ENCODE peak calls at places on chromosome 2, in seven cellular contexts. One of them, this sample, is unnamed.

GRCh38 chr2:172976076-172976579 is 99.5 kb upstream of the MAP3K20 start:
- DNase-seq in GM12864: no peak
- DNase-seq in GM06990: no peak
- DNase-seq in right lobe of liver: no peak
- DNase-seq in mammary epithelial cell: no peak
- DNase-seq in tibial nerve: no peak
- DNase-seq in tibial artery: no peak
- DNase-seq in this sample: no peak

GRCh38 chr2:50746526-50746925 is 285.4 kb downstream of the NRXN1 start:
- DNase-seq in tibial nerve: no peak
- DNase-seq in right lobe of liver: peak
- DNase-seq in tibial artery: no peak
- DNase-seq in GM12864: no peak
- DNase-seq in GM06990: no peak
- DNase-seq in mammary epithelial cell: peak
- DNase-seq in this sample: peak

GRCh38 chr2:43158259-43158880 is 68.0 kb downstream of the ZFP36L2 start:
- DNase-seq in GM06990: no peak
- DNase-seq in tibial nerve: peak
- DNase-seq in tibial artery: peak
- DNase-seq in mammary epithelial cell: peak
- DNase-seq in GM12864: no peak
- DNase-seq in right lobe of liver: peak
- DNase-seq in this sample: peak

GRCh38 chr2:220646424-220646823 is 925.7 kb downstream of the EPHA4 start:
- DNase-seq in GM06990: no peak
- DNase-seq in tibial nerve: no peak
- DNase-seq in mammary epithelial cell: no peak
- DNase-seq in right lobe of liver: no peak
- DNase-seq in GM12864: no peak
- DNase-seq in tibial artery: no peak
- DNase-seq in this sample: no peak

GRCh38 chr2:20745924-20746555 is 76.9 kb downstream of the LDAH start:
- DNase-seq in tibial nerve: no peak
- DNase-seq in tibial artery: no peak
- DNase-seq in mammary epithelial cell: no peak
- DNase-seq in right lobe of liver: no peak
- DNase-seq in GM12864: no peak
- DNase-seq in GM06990: no peak
- DNase-seq in this sample: no peak

GRCh38 chr2:42107249-42108042 is 59.6 kb downstream of the PKDCC start:
- DNase-seq in GM06990: no peak
- DNase-seq in right lobe of liver: no peak
- DNase-seq in mammary epithelial cell: no peak
- DNase-seq in tibial nerve: no peak
- DNase-seq in GM12864: no peak
- DNase-seq in tibial artery: no peak
- DNase-seq in this sample: no peak

GRCh38 chr2:227684258-227684657 is 17.7 kb downstream of the SCYGR5 start:
- DNase-seq in GM12864: no peak
- DNase-seq in tibial nerve: no peak
- DNase-seq in right lobe of liver: no peak
- DNase-seq in GM06990: no peak
- DNase-seq in mammary epithelial cell: no peak
- DNase-seq in tibial artery: no peak
- DNase-seq in this sample: peak

GRCh38 chr2:235554936-235555335 is 61.1 kb downstream of the AGAP1 start:
- DNase-seq in right lobe of liver: no peak
- DNase-seq in GM06990: no peak
- DNase-seq in tibial artery: no peak
- DNase-seq in GM12864: no peak
- DNase-seq in mammary epithelial cell: no peak
- DNase-seq in tibial nerve: no peak
- DNase-seq in this sample: no peak

GRCh38 chr2:30165050-30165520 is 18.3 kb downstream of the YPEL5 start:
- DNase-seq in GM06990: peak
- DNase-seq in mammary epithelial cell: peak
- DNase-seq in GM12864: peak
- DNase-seq in right lobe of liver: no peak
- DNase-seq in tibial artery: no peak
- DNase-seq in tibial nerve: no peak
- DNase-seq in this sample: peak

GRCh38 chr2:74261204-74261864 is 62.9 kb downstream of the MTHFD2 start:
- DNase-seq in right lobe of liver: peak
- DNase-seq in GM06990: no peak
- DNase-seq in mammary epithelial cell: peak
- DNase-seq in GM12864: no peak
- DNase-seq in tibial artery: peak
- DNase-seq in tibial nerve: no peak
- DNase-seq in this sample: peak

GRCh38 chr2:53403836-53404413 is 363.7 kb upstream of the CHAC2 start:
- DNase-seq in mammary epithelial cell: peak
- DNase-seq in right lobe of liver: no peak
- DNase-seq in GM12864: no peak
- DNase-seq in tibial nerve: no peak
- DNase-seq in GM06990: no peak
- DNase-seq in tibial artery: no peak
- DNase-seq in this sample: peak

GRCh38 chr2:60558536-60558935 is 5.1 kb upstream of the BCL11A start:
- DNase-seq in mammary epithelial cell: no peak
- DNase-seq in tibial artery: no peak
- DNase-seq in GM06990: no peak
- DNase-seq in right lobe of liver: no peak
- DNase-seq in GM12864: no peak
- DNase-seq in tibial nerve: no peak
- DNase-seq in this sample: no peak

GRCh38 chr2:208466133-208466919 is 59.7 kb downstream of the PTH2R start:
- DNase-seq in GM12864: peak
- DNase-seq in tibial nerve: no peak
- DNase-seq in right lobe of liver: no peak
- DNase-seq in tibial artery: no peak
- DNase-seq in mammary epithelial cell: peak
- DNase-seq in GM06990: no peak
- DNase-seq in this sample: peak

GRCh38 chr2:147082850-147083522 is 761.8 kb upstream of the ACVR2A start:
- DNase-seq in tibial nerve: no peak
- DNase-seq in right lobe of liver: no peak
- DNase-seq in mammary epithelial cell: peak
- DNase-seq in tibial artery: no peak
- DNase-seq in GM06990: peak
- DNase-seq in GM12864: peak
- DNase-seq in this sample: peak

GRCh38 chr2:157500334-157500733 is 56.4 kb upstream of the CYTIP start:
- DNase-seq in GM12864: no peak
- DNase-seq in GM06990: no peak
- DNase-seq in tibial nerve: no peak
- DNase-seq in mammary epithelial cell: peak
- DNase-seq in tibial artery: no peak
- DNase-seq in right lobe of liver: no peak
- DNase-seq in this sample: no peak

GRCh38 chr2:39620067-39620466 is 45.6 kb upstream of the TMEM178A start:
- DNase-seq in mammary epithelial cell: peak
- DNase-seq in GM12864: no peak
- DNase-seq in tibial nerve: no peak
- DNase-seq in GM06990: no peak
- DNase-seq in tibial artery: peak
- DNase-seq in right lobe of liver: peak
- DNase-seq in this sample: peak

GRCh38 chr2:6764968-6765723 is 100.6 kb downstream of the CMPK2 start:
- DNase-seq in tibial nerve: no peak
- DNase-seq in tibial artery: no peak
- DNase-seq in GM06990: no peak
- DNase-seq in right lobe of liver: no peak
- DNase-seq in GM12864: no peak
- DNase-seq in mammary epithelial cell: no peak
- DNase-seq in this sample: no peak

GRCh38 chr2:240213476-240214391 is 73.3 kb upstream of the OTOS start:
- DNase-seq in GM12864: no peak
- DNase-seq in tibial nerve: no peak
- DNase-seq in right lobe of liver: no peak
- DNase-seq in mammary epithelial cell: no peak
- DNase-seq in tibial artery: peak
- DNase-seq in GM06990: no peak
- DNase-seq in this sample: no peak

GRCh38 chr2:239361311-239361642 is 39.5 kb downstream of the HDAC4 start:
- DNase-seq in tibial nerve: no peak
- DNase-seq in GM06990: no peak
- DNase-seq in mammary epithelial cell: no peak
- DNase-seq in GM12864: no peak
- DNase-seq in right lobe of liver: no peak
- DNase-seq in tibial artery: no peak
- DNase-seq in this sample: no peak

GRCh38 chr2:192016265-192016664 is 169.4 kb upstream of the CAVIN2 start:
- DNase-seq in GM12864: no peak
- DNase-seq in tibial artery: no peak
- DNase-seq in GM06990: no peak
- DNase-seq in tibial nerve: no peak
- DNase-seq in mammary epithelial cell: peak
- DNase-seq in right lobe of liver: no peak
- DNase-seq in this sample: no peak

GRCh38 chr2:161379740-161380139 is 36.4 kb upstream of the TBR1 start:
- DNase-seq in tibial artery: no peak
- DNase-seq in right lobe of liver: no peak
- DNase-seq in mammary epithelial cell: no peak
- DNase-seq in GM12864: no peak
- DNase-seq in tibial nerve: no peak
- DNase-seq in GM06990: no peak
- DNase-seq in this sample: peak

GRCh38 chr2:70596739-70597138 is 43.1 kb upstream of the TGFA start:
- DNase-seq in GM12864: no peak
- DNase-seq in right lobe of liver: no peak
- DNase-seq in tibial nerve: no peak
- DNase-seq in GM06990: no peak
- DNase-seq in tibial artery: no peak
- DNase-seq in mammary epithelial cell: peak
- DNase-seq in this sample: no peak

GRCh38 chr2:239278361-239278760 is 122.5 kb downstream of the HDAC4 start:
- DNase-seq in GM06990: no peak
- DNase-seq in GM12864: no peak
- DNase-seq in right lobe of liver: no peak
- DNase-seq in tibial artery: no peak
- DNase-seq in tibial nerve: no peak
- DNase-seq in mammary epithelial cell: no peak
- DNase-seq in this sample: no peak

GRCh38 chr2:45585267-45585861 is 25.7 kb downstream of the SRBD1 start:
- DNase-seq in mammary epithelial cell: peak
- DNase-seq in right lobe of liver: no peak
- DNase-seq in tibial artery: no peak
- DNase-seq in GM06990: no peak
- DNase-seq in GM12864: peak
- DNase-seq in tibial nerve: no peak
- DNase-seq in this sample: peak

GRCh38 chr2:30048636-30049175 is 98.1 kb upstream of the YPEL5 start:
- DNase-seq in tibial nerve: no peak
- DNase-seq in right lobe of liver: no peak
- DNase-seq in GM06990: no peak
- DNase-seq in tibial artery: no peak
- DNase-seq in mammary epithelial cell: no peak
- DNase-seq in GM12864: no peak
- DNase-seq in this sample: no peak

GRCh38 chr2:188369365-188369764 is 77.7 kb downstream of the GULP1 start:
- DNase-seq in GM12864: peak
- DNase-seq in mammary epithelial cell: peak
- DNase-seq in tibial artery: no peak
- DNase-seq in right lobe of liver: no peak
- DNase-seq in tibial nerve: no peak
- DNase-seq in GM06990: no peak
- DNase-seq in this sample: peak

GRCh38 chr2:66405473-66405872 is 29.5 kb upstream of the MEIS1 start:
- DNase-seq in mammary epithelial cell: no peak
- DNase-seq in GM06990: no peak
- DNase-seq in right lobe of liver: no peak
- DNase-seq in GM12864: no peak
- DNase-seq in tibial artery: no peak
- DNase-seq in tibial nerve: no peak
- DNase-seq in this sample: no peak

GRCh38 chr2:40300391-40300790 is 151.5 kb downstream of the SLC8A1 start:
- DNase-seq in GM06990: no peak
- DNase-seq in tibial nerve: no peak
- DNase-seq in tibial artery: no peak
- DNase-seq in GM12864: no peak
- DNase-seq in right lobe of liver: no peak
- DNase-seq in mammary epithelial cell: no peak
- DNase-seq in this sample: no peak

GRCh38 chr2:107072150-107072940 is 186.4 kb upstream of the ST6GAL2 start:
- DNase-seq in tibial artery: no peak
- DNase-seq in right lobe of liver: no peak
- DNase-seq in GM06990: no peak
- DNase-seq in GM12864: no peak
- DNase-seq in mammary epithelial cell: no peak
- DNase-seq in tibial nerve: no peak
- DNase-seq in this sample: no peak

GRCh38 chr2:36367497-36368353 is 12.1 kb downstream of the CRIM1 start:
- DNase-seq in tibial nerve: no peak
- DNase-seq in right lobe of liver: no peak
- DNase-seq in GM06990: no peak
- DNase-seq in mammary epithelial cell: peak
- DNase-seq in tibial artery: no peak
- DNase-seq in GM12864: no peak
- DNase-seq in this sample: peak
- TF ChIP-seq CTCF in tibial nerve: no peak
- TF ChIP-seq CTCF in right lobe of liver: no peak
- TF ChIP-seq CTCF in GM06990: no peak
- TF ChIP-seq CTCF in mammary epithelial cell: no peak
- TF ChIP-seq CTCF in tibial artery: no peak
- TF ChIP-seq CTCF in GM12864: no peak
- TF ChIP-seq CTCF in this sample: no peak

GRCh38 chr2:189439342-189439741 is 1.9 kb upstream of the WDR75 start:
- DNase-seq in right lobe of liver: no peak
- DNase-seq in GM12864: no peak
- DNase-seq in GM06990: no peak
- DNase-seq in mammary epithelial cell: no peak
- DNase-seq in tibial nerve: no peak
- DNase-seq in tibial artery: no peak
- DNase-seq in this sample: no peak
- TF ChIP-seq CTCF in right lobe of liver: no peak
- TF ChIP-seq CTCF in GM12864: peak
- TF ChIP-seq CTCF in GM06990: no peak
- TF ChIP-seq CTCF in mammary epithelial cell: peak
- TF ChIP-seq CTCF in tibial nerve: no peak
- TF ChIP-seq CTCF in tibial artery: no peak
- TF ChIP-seq CTCF in this sample: no peak

DNA sequence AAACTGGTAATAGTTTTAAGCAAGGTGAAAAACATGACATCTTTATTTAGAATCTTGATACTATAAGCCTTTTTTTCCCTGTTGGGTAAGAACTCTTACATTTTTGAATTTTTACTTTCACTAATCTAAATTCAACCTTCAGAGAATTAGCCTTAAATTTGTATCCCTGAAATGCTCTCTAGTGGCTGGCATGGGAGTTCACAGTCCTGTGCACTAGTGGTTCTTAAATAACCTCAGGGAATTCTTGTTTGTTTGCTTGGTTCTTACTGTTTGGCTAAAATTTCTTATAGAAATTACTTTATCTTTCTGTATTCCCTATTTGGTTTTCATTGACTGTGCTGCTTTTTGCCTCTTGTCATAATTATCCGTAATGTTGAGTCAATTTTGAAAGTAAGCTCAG is 391.2 kb upstream of the FIGN start:
- DNase-seq in tibial artery: no peak
- DNase-seq in right lobe of liver: no peak
- DNase-seq in GM06990: no peak
- DNase-seq in GM12864: no peak
- DNase-seq in tibial nerve: no peak
- DNase-seq in mammary epithelial cell: no peak
- DNase-seq in this sample: no peak
- TF ChIP-seq CTCF in tibial artery: peak
- TF ChIP-seq CTCF in right lobe of liver: no peak
- TF ChIP-seq CTCF in GM06990: no peak
- TF ChIP-seq CTCF in GM12864: no peak
- TF ChIP-seq CTCF in tibial nerve: peak
- TF ChIP-seq CTCF in mammary epithelial cell: no peak
- TF ChIP-seq CTCF in this sample: no peak

GRCh38 chr2:141942006-141942789 is 188.6 kb downstream of the LRP1B start:
- DNase-seq in mammary epithelial cell: no peak
- DNase-seq in GM06990: no peak
- DNase-seq in right lobe of liver: no peak
- DNase-seq in tibial nerve: no peak
- DNase-seq in tibial artery: no peak
- DNase-seq in GM12864: no peak
- DNase-seq in this sample: no peak
- TF ChIP-seq CTCF in mammary epithelial cell: peak
- TF ChIP-seq CTCF in GM06990: no peak
- TF ChIP-seq CTCF in right lobe of liver: peak
- TF ChIP-seq CTCF in tibial nerve: no peak
- TF ChIP-seq CTCF in tibial artery: no peak
- TF ChIP-seq CTCF in GM12864: peak
- TF ChIP-seq CTCF in this sample: peak

This sample was measured in MCF 10A.